ENCODE peak calls at places on chromosomes 4 and X, in six cellular contexts. X is CD4-positive, alpha-beta T cell; T is type B pancreatic cell; K is heart right ventricle; V is hepatocyte; R is RWPE1. Y is an unnamed sample.

GRCh38 chr4:73726000-73726399 is 14.4 kb upstream of the CXCL8 start:
- DNase-seq in X (no peak), T (no peak), K (no peak), V (peak; percentile 48), R (peak; percentile 74), Y (peak; percentile 40)

GRCh38 chr4:69970071-69970470 is 4.5 kb upstream of the CSN2 start:
- DNase-seq in X (no peak), T (no peak), K (no peak), V (no peak), R (no peak), Y (no peak)

GRCh38 chr4:178672512-178672911 is 1230.3 kb upstream of the AGA start:
- DNase-seq in X (no peak), T (no peak), K (no peak), V (no peak), R (no peak), Y (no peak)

GRCh38 chr4:75142377-75142776 is 209.5 kb downstream of the PARM1 start:
- DNase-seq in X (no peak), T (no peak), K (no peak), V (no peak), R (no peak), Y (no peak)

GRCh38 chrX:7390446-7390845 is 242.5 kb upstream of the PUDP start:
- DNase-seq in X (no peak), T (no peak), K (no peak), V (no peak), R (no peak), Y (no peak)

GRCh38 chr4:57157611-57158137 is 47.5 kb upstream of the IGFBP7 start:
- DNase-seq in X (no peak), T (no peak), K (no peak), V (no peak), R (no peak), Y (no peak)

GRCh38 chr4:186104895-186105720 is 604 bp downstream of the FAM149A start:
- DNase-seq in X (no peak), T (no peak), K (peak; percentile 27), V (peak; percentile 48), R (peak; percentile 8), Y (peak; percentile 39)

GRCh38 chr4:52983563-52984303 is 121.6 kb downstream of the RASL11B start:
- DNase-seq in X (no peak), T (no peak), K (no peak), V (peak; percentile 84), R (peak; percentile 59), Y (peak; percentile 20)

GRCh38 chr4:152594981-152595916 is 59.4 kb upstream of the FBXW7 start:
- DNase-seq in X (no peak), T (no peak), K (no peak), V (no peak), R (no peak), Y (no peak)

GRCh38 chr4:107219681-107220080 is 183.6 kb upstream of the DKK2 start:
- DNase-seq in X (no peak), T (no peak), K (no peak), V (no peak), R (no peak), Y (no peak)

GRCh38 chr4:13980317-13980716 is 352.8 kb upstream of the BOD1L1 start:
- DNase-seq in X (no peak), T (no peak), K (no peak), V (peak; percentile 27), R (peak; percentile 5), Y (no peak)

GRCh38 chr4:163621844-163622243 is 127.4 kb downstream of the TMA16 start:
- DNase-seq in X (no peak), T (no peak), K (no peak), V (no peak), R (no peak), Y (no peak)

GRCh38 chr4:22129454-22130075 is 181.0 kb upstream of the KCNIP4 start:
- DNase-seq in X (no peak), T (no peak), K (no peak), V (peak; percentile 51), R (peak; percentile 42), Y (peak; percentile 40)

GRCh38 chr4:39446842-39447573 is 11.7 kb downstream of the RPL9 start:
- DNase-seq in X (peak; percentile 4), T (no peak), K (peak; percentile 56), V (peak; percentile 73), R (peak; percentile 60), Y (peak; percentile 64)

GRCh38 chrX:42976729-42977366 is 198.9 kb upstream of the PPP1R2C start:
- DNase-seq in X (no peak), T (no peak), K (no peak), V (peak; percentile 42), R (no peak), Y (peak; percentile 2)

GRCh38 chr4:109977854-109978501 is 65.3 kb downstream of the EGF start:
- DNase-seq in X (no peak), T (no peak), K (no peak), V (peak; percentile 54), R (peak; percentile 45), Y (peak; percentile 9)

GRCh38 chr4:3709061-3709845 is 56.9 kb upstream of the ADRA2C start:
- DNase-seq in X (no peak), T (no peak), K (no peak), V (no peak), R (no peak), Y (no peak)

GRCh38 chr4:53659112-53659511 is 67.8 kb upstream of the LNX1 start:
- DNase-seq in X (no peak), T (no peak), K (no peak), V (no peak), R (no peak), Y (no peak)

GRCh38 chr4:7217453-7218310 is 25.3 kb downstream of the SORCS2 start:
- DNase-seq in X (no peak), T (no peak), K (no peak), V (peak; percentile 31), R (peak; percentile 57), Y (peak; percentile 20)

GRCh38 chr4:114271031-114271430 is 291.6 kb upstream of the ARSJ start:
- DNase-seq in X (no peak), T (no peak), K (no peak), V (no peak), R (no peak), Y (no peak)

GRCh38 chrX:10240918-10241317 is 84.1 kb downstream of the CLCN4 start:
- DNase-seq in X (no peak), T (no peak), K (no peak), V (no peak), R (no peak), Y (no peak)

GRCh38 chr4:186013404-186014186 is 55.4 kb upstream of the TLR3 start:
- DNase-seq in X (no peak), T (no peak), K (no peak), V (no peak), R (no peak), Y (no peak)

GRCh38 chrX:151505796-151506195 is 57.7 kb upstream of the PASD1 start:
- DNase-seq in X (no peak), T (no peak), K (no peak), V (peak; percentile 34), R (peak; percentile 11), Y (peak; percentile 14)

GRCh38 chrX:132443736-132444135 is 45.1 kb downstream of the MBNL3 start:
- DNase-seq in X (no peak), T (no peak), K (no peak), V (no peak), R (no peak), Y (no peak)

GRCh38 chrX:120653000-120653399 is 23.1 kb upstream of the C1GALT1C1 start:
- DNase-seq in X (no peak), T (no peak), K (no peak), V (no peak), R (no peak), Y (no peak)

GRCh38 chr4:70518716-70519115 is 347 bp downstream of the AMTN start:
- DNase-seq in X (no peak), T (no peak), K (no peak), V (no peak), R (no peak), Y (no peak)

GRCh38 chrX:109733658-109734022 is 583 bp upstream of the ACSL4 start:
- DNase-seq in X (no peak), T (no peak), K (no peak), V (no peak), R (no peak), Y (no peak)

DNA sequence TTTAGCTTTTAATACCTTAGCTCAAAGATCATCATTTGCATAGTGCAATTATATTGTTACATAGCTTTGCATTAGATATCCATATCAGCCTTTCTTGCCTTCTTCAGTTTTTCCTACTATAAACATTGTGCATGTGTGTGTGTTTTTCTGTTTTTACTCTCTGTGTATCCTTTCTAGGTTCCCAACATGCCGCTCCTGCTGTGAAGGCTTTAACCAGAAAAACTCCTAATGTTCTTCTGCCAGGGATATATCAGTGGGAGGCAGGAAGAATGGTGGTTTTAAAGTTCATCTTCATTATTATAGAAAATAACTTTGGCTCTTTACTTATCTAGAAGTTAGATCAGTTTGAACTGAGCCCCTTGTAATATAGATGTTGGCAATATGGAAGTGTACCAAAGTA is 61.2 kb downstream of the CPE start:
- DNase-seq in X (no peak), T (no peak), K (no peak), V (no peak), R (no peak), Y (no peak)
- TF ChIP-seq CTCF in X (no peak), T (no peak), K (no peak), V (no peak), R (no peak), Y (no peak)

DNA sequence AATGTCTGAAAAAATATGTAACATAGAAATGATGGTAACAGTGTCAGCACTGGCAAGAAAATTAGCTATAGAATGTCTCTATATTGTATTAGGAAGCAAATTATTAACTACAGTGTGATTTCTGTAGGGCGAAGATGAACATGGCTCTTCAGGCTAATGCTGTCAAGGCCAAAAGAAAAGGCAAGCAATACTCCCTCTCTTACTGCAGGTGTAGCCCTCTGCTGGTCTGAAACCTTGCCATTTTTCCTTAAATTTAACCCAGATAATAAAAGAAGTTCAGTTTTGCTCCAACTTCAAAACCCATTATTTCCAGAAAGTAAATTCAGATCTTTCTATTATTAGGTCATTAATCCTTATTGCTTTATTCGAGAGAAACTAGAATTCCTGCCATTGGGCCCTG is 215.9 kb downstream of the LRBA start:
- DNase-seq in X (no peak), T (no peak), K (no peak), V (no peak), R (no peak), Y (no peak)
- TF ChIP-seq CTCF in X (no peak), T (peak; percentile 41), K (no peak), V (no peak), R (no peak), Y (no peak)

DNA sequence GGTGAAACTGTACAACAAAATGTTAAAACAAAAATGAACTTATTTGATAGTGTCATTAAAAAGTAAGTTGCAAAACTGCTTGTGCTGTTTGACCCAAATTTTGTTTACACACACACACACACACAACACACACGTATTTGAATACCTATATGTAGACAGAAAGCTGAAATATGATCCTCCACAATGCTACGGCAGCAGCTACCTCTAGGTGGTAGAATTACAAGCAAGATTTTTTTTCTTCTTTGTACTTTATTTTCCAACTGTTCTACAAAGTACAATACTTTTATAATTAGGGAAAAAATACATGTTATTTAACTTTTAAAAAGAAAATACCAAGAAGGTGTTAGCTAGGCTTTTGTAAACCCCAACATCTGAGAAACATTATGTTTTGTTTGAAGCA is 1.2 kb downstream of the CYTL1 start:
- DNase-seq in X (no peak), T (no peak), K (no peak), V (no peak), R (no peak), Y (no peak)
- TF ChIP-seq CTCF in X (no peak), T (peak; percentile 54), K (no peak), V (peak; percentile 33), R (no peak), Y (no peak)

GRCh38 chr4:633976-634598 is 8.7 kb downstream of the PDE6B start:
- DNase-seq in X (no peak), T (no peak), K (no peak), V (no peak), R (no peak), Y (no peak)
- TF ChIP-seq CTCF in X (no peak), T (no peak), K (no peak), V (no peak), R (no peak), Y (no peak)

GRCh38 chrX:39115166-39115565 is 313.9 kb downstream of the MID1IP1 start:
- DNase-seq in X (no peak), T (no peak), K (no peak), V (no peak), R (peak; percentile 1), Y (no peak)
- TF ChIP-seq CTCF in X (no peak), T (no peak), K (no peak), V (no peak), R (no peak), Y (no peak)